ENCODE peak calls at places on chromosomes 4 and X, in six cellular contexts. U, W, S, L, G and Q are unnamed samples.

GRCh38 chr4:8038702-8039251 is 99.1 kb upstream of the AFAP1 start:
- DNase-seq in U (no peak), W (no peak), S (no peak), L (no peak), G (no peak), Q (no peak)

GRCh38 chr4:33737721-33738120 is 2506.6 kb downstream of the ARAP2 start:
- DNase-seq in U (no peak), W (no peak), S (no peak), L (no peak), G (no peak), Q (no peak)

GRCh38 chr4:176065365-176066249 is at the start of gene WDR17:
- DNase-seq in U (peak; percentile 94), W (peak; percentile 87), S (peak; percentile 75), L (peak; percentile 48), G (peak; percentile 90), Q (peak; percentile 99)

GRCh38 chr4:85684676-85685075 is 209.7 kb downstream of the ARHGAP24 start:
- DNase-seq in U (no peak), W (no peak), S (no peak), L (no peak), G (no peak), Q (no peak)

GRCh38 chrX:43654431-43655150 is 1.5 kb upstream of the MAOA start:
- DNase-seq in U (peak; percentile 87), W (peak; percentile 95), S (peak; percentile 91), L (peak; percentile 77), G (peak; percentile 82), Q (peak; percentile 95)

GRCh38 chr4:47891928-47892327 is 22.5 kb downstream of the NFXL1 start:
- DNase-seq in U (no peak), W (no peak), S (no peak), L (no peak), G (no peak), Q (no peak)

GRCh38 chr4:73442275-73442674 is 6.3 kb downstream of the AFP start:
- DNase-seq in U (no peak), W (no peak), S (no peak), L (no peak), G (no peak), Q (no peak)

GRCh38 chrX:107627792-107628661 is at the start of gene PRPS1:
- DNase-seq in U (peak; percentile 85), W (peak; percentile 96), S (peak; percentile 87), L (peak; percentile 95), G (peak; percentile 77), Q (peak; percentile 99)

GRCh38 chr4:2913168-2913567 is 50.0 kb downstream of the NOP14 start:
- DNase-seq in U (no peak), W (no peak), S (no peak), L (no peak), G (no peak), Q (no peak)

GRCh38 chrX:129875669-129876068 is 30.3 kb upstream of the UTP14A start:
- DNase-seq in U (no peak), W (peak; percentile 77), S (peak; percentile 36), L (peak; percentile 76), G (no peak), Q (no peak)

GRCh38 chrX:153179131-153179530 is at the start of gene MAGEA1:
- DNase-seq in U (no peak), W (no peak), S (no peak), L (no peak), G (no peak), Q (no peak)

GRCh38 chr4:156038772-156039171 is 85.1 kb upstream of the CTSO start:
- DNase-seq in U (no peak), W (no peak), S (no peak), L (no peak), G (no peak), Q (no peak)

GRCh38 chrX:48154796-48155195 is 24.4 kb downstream of the SPACA5B start:
- DNase-seq in U (no peak), W (no peak), S (no peak), L (no peak), G (no peak), Q (no peak)

GRCh38 chr4:150181536-150181935 is 103.3 kb downstream of the DCLK2 start:
- DNase-seq in U (no peak), W (peak; percentile 62), S (no peak), L (peak; percentile 62), G (no peak), Q (no peak)

GRCh38 chr4:139675156-139675555 is 9.5 kb downstream of the MGST2 start:
- DNase-seq in U (no peak), W (no peak), S (peak; percentile 22), L (no peak), G (no peak), Q (no peak)

GRCh38 chrX:69289046-69289838 is 124.0 kb upstream of the PJA1 start:
- DNase-seq in U (no peak), W (no peak), S (no peak), L (no peak), G (no peak), Q (no peak)

GRCh38 chr4:55398966-55399365 is 3.2 kb downstream of the TMEM165 start:
- DNase-seq in U (no peak), W (peak; percentile 47), S (no peak), L (peak; percentile 22), G (no peak), Q (no peak)

GRCh38 chr4:143618811-143619210 is 81.7 kb downstream of the FREM3 start:
- DNase-seq in U (no peak), W (no peak), S (no peak), L (no peak), G (no peak), Q (no peak)

GRCh38 chr4:27176400-27176799 is 315.8 kb downstream of the STIM2 start:
- DNase-seq in U (peak; percentile 30), W (peak; percentile 15), S (peak; percentile 9), L (peak; percentile 41), G (peak; percentile 50), Q (peak; percentile 49)

GRCh38 chrX:110427076-110427475 is 68.4 kb downstream of the RTL9 start:
- DNase-seq in U (no peak), W (no peak), S (no peak), L (no peak), G (no peak), Q (no peak)

GRCh38 chrX:9858080-9858479 is 71.9 kb downstream of the SHROOM2 start:
- DNase-seq in U (no peak), W (peak; percentile 79), S (no peak), L (no peak), G (no peak), Q (no peak)

GRCh38 chr4:147755567-147756295 is 23.8 kb downstream of the ARHGAP10 start:
- DNase-seq in U (no peak), W (peak; percentile 62), S (no peak), L (peak; percentile 83), G (no peak), Q (no peak)

DNA sequence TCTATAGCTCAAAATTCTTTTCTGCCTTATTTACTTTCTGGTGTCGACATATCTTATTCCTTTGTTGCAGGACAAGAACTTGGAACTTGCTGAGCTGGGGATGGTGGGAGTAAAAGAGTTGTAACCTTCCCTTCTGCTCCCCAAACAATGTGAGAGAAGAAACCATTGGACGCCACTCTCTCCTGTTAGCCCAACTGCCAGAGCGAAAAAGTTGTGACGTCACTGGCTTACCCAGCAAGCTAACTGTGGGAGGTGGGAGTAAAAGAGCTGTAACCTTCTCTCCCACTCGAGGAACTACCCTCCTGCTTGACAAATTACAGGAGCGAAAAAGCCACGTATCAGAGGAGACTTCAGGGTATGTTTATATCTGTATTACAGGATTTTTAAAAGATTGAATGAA is 90.0 kb upstream of the PCDH10 start:
- DNase-seq in U (no peak), W (no peak), S (no peak), L (no peak), G (no peak), Q (no peak)
- H2AFZ ChIP-seq in U (peak overlapping the region; percentile 74), W (no peak overlapping the region), S (no peak overlapping the region), L (no peak overlapping the region), G (peak overlapping the region; percentile 87), Q (peak overlapping the region; percentile 78)

DNA sequence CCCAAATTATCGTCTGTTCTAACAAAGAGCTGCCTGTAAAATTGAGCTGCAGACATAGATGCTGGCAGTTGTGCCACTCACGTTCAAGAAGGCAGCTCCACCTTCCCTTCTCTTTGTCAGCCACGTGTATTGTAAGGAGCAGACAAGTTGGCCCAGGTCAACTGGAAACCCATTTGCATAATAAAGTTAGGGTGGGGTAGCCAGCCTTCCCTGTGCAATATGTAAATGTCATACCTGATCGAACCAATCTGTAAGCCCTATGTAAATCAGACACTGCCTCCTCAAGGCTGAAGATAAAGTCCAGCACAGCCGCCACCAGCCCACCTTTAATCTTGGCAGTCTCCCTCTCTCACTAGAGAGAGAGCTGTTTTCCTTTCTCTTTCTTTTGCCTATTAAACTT is 117.2 kb downstream of the TMEM144 start:
- DNase-seq in U (peak; percentile 9), W (no peak), S (no peak), L (no peak), G (no peak), Q (peak; percentile 71)
- H3K4ac ChIP-seq in U (no peak overlapping the region), W (no peak overlapping the region), S (no peak overlapping the region), L (no peak overlapping the region), G (no peak overlapping the region), Q (no peak overlapping the region)

GRCh38 chr4:77073981-77074865 is 1.6 kb downstream of the CCNI start:
- DNase-seq in U (no peak), W (no peak), S (peak; percentile 5), L (no peak), G (no peak), Q (no peak)
- H2AFZ ChIP-seq in U (no peak overlapping the region), W (no peak overlapping the region), S (no peak overlapping the region), L (no peak overlapping the region), G (no peak overlapping the region), Q (no peak overlapping the region)

GRCh38 chr4:57084360-57084759 is 25.8 kb downstream of the IGFBP7 start:
- DNase-seq in U (no peak), W (no peak), S (no peak), L (no peak), G (no peak), Q (no peak)
- H3K4ac ChIP-seq in U (no peak overlapping the region), W (no peak overlapping the region), S (no peak overlapping the region), L (peak overlapping the region; percentile 46), G (no peak overlapping the region), Q (no peak overlapping the region)

DNA sequence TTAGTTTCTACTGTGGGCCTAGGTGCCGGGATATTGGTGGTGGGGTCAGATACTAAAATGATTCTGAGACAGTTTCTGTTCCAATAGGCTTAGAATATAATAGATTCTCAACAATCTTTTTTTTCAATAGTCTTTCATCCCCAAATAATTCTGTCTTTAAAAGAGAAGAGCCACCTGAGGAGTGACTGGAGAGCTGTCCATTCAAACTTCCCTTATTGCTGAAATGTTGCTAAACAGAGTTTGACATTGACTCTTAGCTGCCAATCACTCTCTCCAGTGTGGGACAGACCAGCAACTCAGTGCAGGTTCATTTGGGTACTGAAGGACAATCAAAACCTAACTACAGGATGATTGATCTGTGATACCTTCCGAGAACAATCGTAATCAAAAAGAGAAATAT is 12.4 kb upstream of the ADH7 start:
- DNase-seq in U (no peak), W (no peak), S (no peak), L (no peak), G (no peak), Q (no peak)
- H2AFZ ChIP-seq in U (peak overlapping the region; percentile 37), W (no peak overlapping the region), S (no peak overlapping the region), L (no peak overlapping the region), G (no peak overlapping the region), Q (no peak overlapping the region)

GRCh38 chr4:40055873-40056721 is 553 bp upstream of the N4BP2 start:
- DNase-seq in U (peak; percentile 76), W (peak; percentile 93), S (peak; percentile 75), L (peak; percentile 83), G (peak; percentile 82), Q (peak; percentile 74)
- H3K4ac ChIP-seq in U (no peak overlapping the region), W (peak overlapping the region; percentile 98), S (peak overlapping the region; percentile 96), L (peak overlapping the region; percentile 74), G (no peak overlapping the region), Q (peak overlapping the region; percentile 24)